ENCODE peak calls at places on chromosome 22, in eight cellular contexts. H is neural progenitor cell, O is WTC11, K is HFFc6, S is adrenal gland, R is heart left ventricle, A is endodermal cell, X is right lobe of liver. W is an unnamed sample.
A peak's percentile ranks its signal among the peaks of the same experiment; 100 is the strongest.

GRCh38 chr22:44091021-44091721 is 67.1 kb downstream of the PARVB start:
- DNase-seq in H (peak; percentile 52), O (no peak), K (no peak), S (no peak), R (no peak), A (no peak), X (peak; percentile 29), W (no peak)

GRCh38 chr22:30694171-30694637 is 470 bp upstream of the OSBP2 start:
- DNase-seq in H (peak; percentile 70), O (peak; percentile 66), K (no peak), S (peak; percentile 84), R (peak; percentile 31), A (peak; percentile 88), X (peak; percentile 80), W (no peak)

GRCh38 chr22:27336151-27337090 is 465.1 kb downstream of the MN1 start:
- DNase-seq in H (no peak), O (no peak), K (no peak), S (no peak), R (no peak), A (no peak), X (no peak), W (peak; percentile 23)

GRCh38 chr22:49701380-49702067 is 126.1 kb downstream of the BRD1 start:
- DNase-seq in H (no peak), O (no peak), K (no peak), S (no peak), R (no peak), A (peak; percentile 61), X (no peak), W (peak; percentile 64)

GRCh38 chr22:26610072-26610958 is 7.5 kb downstream of the CRYBB1 start:
- DNase-seq in H (no peak), O (no peak), K (peak; percentile 91), S (no peak), R (peak; percentile 37), A (no peak), X (no peak), W (no peak)

GRCh38 chr22:40310081-40310770 is 36.1 kb upstream of the ADSL start:
- DNase-seq in H (no peak), O (no peak), K (peak; percentile 85), S (no peak), R (no peak), A (peak; percentile 27), X (no peak), W (no peak)

GRCh38 chr22:46000081-46001027 is 23.4 kb upstream of the WNT7B start:
- DNase-seq in H (no peak), O (no peak), K (no peak), S (no peak), R (no peak), A (no peak), X (peak; percentile 49), W (no peak)

GRCh38 chr22:32725369-32725988 is 76.0 kb upstream of the TIMP3 start:
- DNase-seq in H (no peak), O (no peak), K (peak; percentile 18), S (no peak), R (no peak), A (no peak), X (no peak), W (no peak)

GRCh38 chr22:33921576-33922181 is 1.4 kb upstream of the LARGE1 start:
- DNase-seq in H (peak; percentile 94), O (peak; percentile 88), K (peak; percentile 12), S (peak; percentile 76), R (peak; percentile 73), A (peak; percentile 94), X (peak; percentile 68), W (peak; percentile 88)

GRCh38 chr22:41380993-41381328 is 781 bp upstream of the TEF start:
- DNase-seq in H (no peak), O (no peak), K (peak; percentile 70), S (peak; percentile 95), R (no peak), A (no peak), X (no peak), W (no peak)

GRCh38 chr22:44497904-44498242 is at the start of gene RTL6:
- DNase-seq in H (no peak), O (no peak), K (no peak), S (no peak), R (no peak), A (no peak), X (no peak), W (no peak)

DNA sequence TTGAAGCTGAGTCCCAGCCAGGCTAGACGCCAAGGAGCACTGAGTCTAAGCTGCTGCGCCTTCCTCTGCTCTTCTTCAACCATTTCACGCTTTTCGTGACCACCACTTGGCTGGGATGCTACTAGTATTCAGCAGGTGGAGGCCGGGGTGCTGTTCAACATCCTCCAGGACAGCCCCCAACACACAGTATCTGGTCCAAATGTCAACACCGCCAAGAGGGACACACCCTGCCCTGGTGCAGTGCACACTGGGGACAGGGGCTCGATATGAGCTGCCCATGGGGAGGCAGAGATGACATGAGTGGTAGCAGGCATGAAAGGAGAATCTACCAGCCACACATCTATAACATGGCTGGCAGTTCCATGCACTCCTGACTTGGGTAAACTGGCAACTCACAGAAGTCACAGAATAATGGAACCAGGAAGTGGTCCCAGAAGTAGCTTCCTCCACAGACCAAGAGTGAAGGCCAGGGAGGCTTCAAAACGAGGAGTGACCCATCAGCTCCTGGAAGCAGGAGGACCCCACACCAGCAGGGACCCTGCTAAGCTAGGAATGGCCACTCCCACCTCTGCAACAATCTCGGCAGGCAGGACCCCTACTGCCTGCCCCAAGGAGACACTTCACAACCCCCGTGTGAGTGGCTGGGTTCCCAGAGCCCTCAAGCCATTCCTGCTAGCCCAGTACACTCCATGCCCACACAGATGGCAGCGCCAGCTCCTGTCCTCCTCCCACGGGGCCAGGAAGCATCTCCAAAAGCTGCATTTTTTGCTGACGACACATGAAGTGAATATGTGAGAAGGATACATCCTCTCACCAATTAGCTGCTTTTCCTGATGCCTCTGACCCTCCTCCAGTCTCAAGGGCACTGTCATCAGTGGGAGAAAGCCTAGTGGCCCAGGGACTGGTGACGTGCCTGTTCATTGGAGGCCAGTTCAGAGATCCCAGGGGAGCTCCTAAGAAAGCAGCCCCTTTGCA is 78.8 kb downstream of the DGCR2 start:
- DNase-seq in H (no peak), O (no peak), K (peak; percentile 57), S (no peak), R (no peak), A (no peak), X (peak; percentile 15), W (no peak)
- TF ChIP-seq CTCF in H (no peak), O (no peak), K (no peak), S (no peak), R (no peak), A (no peak), X (no peak), W (no peak)

DNA sequence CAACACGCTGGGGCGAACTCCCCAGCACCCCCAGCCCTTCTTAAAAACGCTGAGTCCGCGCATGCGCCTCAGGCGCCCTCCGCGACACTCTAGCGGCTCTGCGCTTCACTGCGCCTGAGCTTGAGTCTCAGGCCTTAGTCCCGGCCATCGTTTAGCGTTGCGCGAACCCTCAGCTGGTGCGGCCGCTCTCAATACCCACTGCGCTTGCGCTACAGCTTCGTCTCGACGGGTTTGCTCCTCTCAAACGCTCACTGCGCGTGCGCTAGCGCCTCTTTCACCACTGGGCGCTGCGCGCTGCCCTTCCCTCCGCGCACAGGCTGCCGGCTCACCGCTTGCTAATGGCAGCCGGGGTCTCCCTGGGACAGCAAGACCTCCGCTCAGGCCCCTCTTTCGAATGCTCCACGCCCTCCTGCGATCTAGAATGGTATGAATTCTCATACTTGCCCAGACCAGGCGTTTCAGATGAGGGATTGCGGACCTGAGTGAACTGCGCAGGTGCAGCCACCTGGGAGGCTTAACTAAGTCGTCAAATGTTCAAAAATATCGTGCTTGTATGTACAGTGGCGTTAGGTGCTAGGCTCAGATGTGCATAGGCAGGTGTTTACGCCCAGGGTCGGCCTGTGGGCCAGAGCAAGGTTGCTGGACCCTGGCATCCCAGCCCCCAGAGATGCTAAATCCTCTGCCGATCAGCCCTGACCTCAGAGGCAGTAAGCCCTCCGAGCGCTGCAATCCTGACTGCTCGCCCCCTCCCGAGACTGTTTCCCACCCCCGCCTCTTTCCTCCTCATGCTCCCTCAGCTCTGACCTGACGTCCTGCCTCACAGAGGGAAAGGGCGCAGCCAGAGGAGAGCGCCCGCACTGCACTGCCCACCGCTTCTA is at the start of gene SLC2A11:
- DNase-seq in H (peak; percentile 100), O (peak; percentile 97), K (peak; percentile 96), S (peak; percentile 98), R (peak; percentile 98), A (peak; percentile 99), X (peak; percentile 98), W (peak; percentile 99)
- TF ChIP-seq CTCF in H (peak; percentile 44), O (no peak), K (peak; percentile 44), S (peak; percentile 29), R (peak; percentile 31), A (peak; percentile 47), X (no peak), W (no peak)

GRCh38 chr22:20437253-20438065 is at the start of gene SCARF2:
- DNase-seq in H (peak; percentile 81), O (peak; percentile 74), K (no peak), S (no peak), R (peak; percentile 81), A (peak; percentile 89), X (peak; percentile 39), W (no peak)

GRCh38 chr22:20439556-20439927 is 1.9 kb upstream of the SCARF2 start:
- DNase-seq in H (no peak), O (no peak), K (no peak), S (no peak), R (no peak), A (peak; percentile 42), X (peak; percentile 30), W (no peak)

GRCh38 chr22:20439928-20440575 is 2.4 kb upstream of the SCARF2 start:
- DNase-seq in H (no peak), O (no peak), K (no peak), S (no peak), R (no peak), A (peak; percentile 33), X (peak; percentile 37), W (no peak)

GRCh38 chr22:20438066-20438677 is 547 bp upstream of the SCARF2 start:
- DNase-seq in H (peak; percentile 57), O (peak; percentile 55), K (no peak), S (no peak), R (no peak), A (peak; percentile 82), X (peak; percentile 55), W (no peak)

DNA sequence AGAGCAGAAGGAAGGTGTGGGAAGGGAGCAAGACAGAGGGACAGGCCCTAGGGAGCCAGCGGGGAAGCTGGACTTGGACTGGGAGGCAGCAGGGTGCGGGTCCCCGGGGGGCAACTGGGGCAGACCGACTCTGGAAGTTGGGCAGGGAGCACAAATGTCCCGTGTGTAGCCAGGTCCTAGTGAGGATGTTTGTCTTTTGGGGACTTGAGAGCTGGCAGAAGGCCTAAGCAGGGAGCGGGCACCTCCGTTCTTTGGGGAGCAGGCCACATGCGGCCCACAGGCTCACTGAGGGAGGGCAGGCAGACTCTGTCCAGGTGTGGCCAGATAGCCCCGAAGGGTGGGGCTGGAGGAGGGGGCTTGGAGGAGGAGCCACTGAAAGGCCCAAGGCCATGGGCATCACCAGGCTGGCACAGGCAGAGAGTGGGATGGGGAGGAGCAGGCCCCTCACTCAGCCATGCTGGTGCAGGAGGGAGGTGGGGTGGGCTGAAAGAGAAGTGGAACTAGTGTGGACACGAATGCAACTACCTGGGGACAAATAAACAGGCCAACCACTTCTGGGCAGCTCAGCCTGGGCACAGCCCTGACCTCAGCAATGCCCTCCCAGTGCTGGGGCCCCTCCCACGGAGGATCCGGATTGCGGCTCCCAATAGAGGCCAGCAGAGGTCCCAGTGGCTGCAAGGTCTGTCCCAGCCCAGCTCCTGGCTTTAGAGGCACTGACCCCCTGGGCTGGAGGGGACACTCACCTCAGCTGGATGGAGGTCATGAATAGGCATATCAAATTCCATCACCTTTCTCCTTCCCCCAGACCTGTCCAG is 1.3 kb upstream of the SCARF2 start:
- DNase-seq in H (peak; percentile 42), O (peak; percentile 54), K (no peak), S (no peak), R (no peak), A (peak; percentile 82), X (peak; percentile 56), W (no peak)
- TF ChIP-seq CTCF in H (peak; percentile 25), O (no peak), K (peak; percentile 59), S (no peak), R (peak; percentile 32), A (peak; percentile 67), X (no peak), W (peak; percentile 34)

GRCh38 chr22:37735054-37735453 is 38.2 kb downstream of the TRIOBP start:
- DNase-seq in H (peak; percentile 84), O (peak; percentile 73), K (no peak), S (peak; percentile 85), R (no peak), A (peak; percentile 89), X (peak; percentile 84), W (no peak)
- TF ChIP-seq CTCF in H (peak; percentile 66), O (no peak), K (peak; percentile 75), S (peak; percentile 62), R (peak; percentile 43), A (peak; percentile 74), X (peak; percentile 58), W (peak; percentile 41)